ENCODE peak calls at places on chromosomes 4 and X, in ten cellular contexts. S is endothelial cell of umbilical vein, K is IMR-90, B is Peyer's patch, R is stomach, C is transverse colon, E is HCT116, X is GM12892, V is heart left ventricle, U is right lobe of liver. A is an unnamed sample.

GRCh38 chr4:16642897-16643296 is 255.5 kb downstream of the LDB2 start:
- DNase-seq in S (no peak), K (no peak), B (no peak), R (no peak), C (no peak), E (no peak), X (no peak), V (no peak), U (no peak), A (no peak)

GRCh38 chr4:110046588-110047049 is 133.9 kb downstream of the EGF start:
- DNase-seq in S (no peak), K (peak), B (no peak), R (no peak), C (no peak), E (peak), X (no peak), V (no peak), U (no peak), A (no peak)

GRCh38 chr4:75723117-75723801 is 1.1 kb upstream of the USO1 start:
- DNase-seq in S (peak), K (peak), B (no peak), R (no peak), C (no peak), E (no peak), X (no peak), V (no peak), U (no peak), A (no peak)

GRCh38 chr4:186192068-186192751 is 843 bp downstream of the CYP4V2 start:
- DNase-seq in S (peak), K (peak), B (peak), R (peak), C (peak), E (no peak), X (no peak), V (peak), U (peak), A (peak)

GRCh38 chrX:2401590-2402360 is 99.0 kb downstream of the DHRSX start:
- DNase-seq in S (no peak), K (no peak), B (no peak), R (peak), C (no peak), E (peak), X (no peak), V (peak), U (no peak), A (no peak)

GRCh38 chr4:139603576-139604387 is 47.8 kb upstream of the SETD7 start:
- DNase-seq in S (peak), K (peak), B (no peak), R (no peak), C (peak), E (peak), X (no peak), V (no peak), U (no peak), A (no peak)

GRCh38 chrX:23919706-23920320 is 12.0 kb downstream of the CXorf58 start:
- DNase-seq in S (peak), K (no peak), B (no peak), R (no peak), C (no peak), E (no peak), X (no peak), V (no peak), U (no peak), A (no peak)

GRCh38 chr4:176957353-176958118 is 164.8 kb upstream of the VEGFC start:
- DNase-seq in S (no peak), K (no peak), B (no peak), R (no peak), C (no peak), E (no peak), X (no peak), V (no peak), U (no peak), A (no peak)

GRCh38 chr4:87033902-87034301 is 99.1 kb downstream of the AFF1 start:
- DNase-seq in S (peak), K (no peak), B (no peak), R (no peak), C (no peak), E (no peak), X (no peak), V (no peak), U (no peak), A (no peak)

GRCh38 chrX:67749536-67749935 is 205.7 kb downstream of the AR start:
- DNase-seq in S (peak), K (no peak), B (no peak), R (no peak), C (no peak), E (no peak), X (no peak), V (no peak), U (no peak), A (no peak)

GRCh38 chrX:9420513-9420912 is 44.3 kb upstream of the TBL1X start:
- DNase-seq in S (no peak), K (peak), B (no peak), R (no peak), C (no peak), E (no peak), X (no peak), V (no peak), U (no peak), A (no peak)

GRCh38 chrX:153875391-153876111 is 10.4 kb downstream of the L1CAM start:
- DNase-seq in S (peak), K (no peak), B (peak), R (peak), C (peak), E (no peak), X (peak), V (no peak), U (no peak), A (no peak)

GRCh38 chrX:144006811-144007210 is 122.9 kb downstream of the UBE2NL start:
- DNase-seq in S (no peak), K (no peak), B (no peak), R (no peak), C (no peak), E (no peak), X (no peak), V (no peak), U (no peak), A (no peak)

GRCh38 chrX:40700640-40701342 is 34.6 kb downstream of the MED14 start:
- DNase-seq in S (no peak), K (no peak), B (no peak), R (no peak), C (no peak), E (no peak), X (no peak), V (no peak), U (no peak), A (no peak)

GRCh38 chrX:133792198-133792953 is 193.0 kb downstream of the GPC3 start:
- DNase-seq in S (peak), K (peak), B (peak), R (peak), C (peak), E (peak), X (peak), V (peak), U (peak), A (peak)

GRCh38 chr4:168615294-168615693 is 118.4 kb downstream of the PALLD start:
- DNase-seq in S (no peak), K (peak), B (no peak), R (no peak), C (no peak), E (no peak), X (no peak), V (no peak), U (no peak), A (no peak)

GRCh38 chr4:88027611-88028608 is 20.5 kb downstream of the PKD2 start:
- DNase-seq in S (peak), K (peak), B (no peak), R (no peak), C (no peak), E (no peak), X (no peak), V (no peak), U (no peak), A (no peak)

GRCh38 chrX:68822641-68823410 is 6.0 kb upstream of the EFNB1 start:
- DNase-seq in S (peak), K (peak), B (no peak), R (no peak), C (no peak), E (peak), X (no peak), V (peak), U (no peak), A (peak)

GRCh38 chr4:52822583-52823477 is 39.3 kb upstream of the RASL11B start:
- DNase-seq in S (no peak), K (peak), B (no peak), R (no peak), C (no peak), E (peak), X (no peak), V (no peak), U (no peak), A (no peak)

GRCh38 chr4:143251781-143252180 is 67.1 kb downstream of the USP38 start:
- DNase-seq in S (no peak), K (peak), B (no peak), R (no peak), C (no peak), E (peak), X (no peak), V (no peak), U (no peak), A (no peak)

GRCh38 chrX:54807524-54808108 is at the start of gene MAGED2:
- DNase-seq in S (peak), K (peak), B (peak), R (no peak), C (peak), E (no peak), X (no peak), V (peak), U (no peak), A (no peak)

GRCh38 chr4:105542032-105542431 is 10.4 kb upstream of the ARHGEF38 start:
- DNase-seq in S (no peak), K (no peak), B (no peak), R (no peak), C (no peak), E (no peak), X (no peak), V (no peak), U (no peak), A (no peak)

GRCh38 chr4:100574607-100575006 is 56.8 kb upstream of the EMCN start:
- DNase-seq in S (no peak), K (no peak), B (no peak), R (no peak), C (no peak), E (no peak), X (no peak), V (no peak), U (no peak), A (no peak)

GRCh38 chr4:118849867-118850812 is 14.2 kb upstream of the SEC24D start:
- DNase-seq in S (peak), K (peak), B (no peak), R (no peak), C (peak), E (no peak), X (no peak), V (no peak), U (no peak), A (no peak)

GRCh38 chr4:11507920-11508319 is 79.2 kb upstream of the HS3ST1 start:
- DNase-seq in S (peak), K (no peak), B (peak), R (peak), C (no peak), E (no peak), X (no peak), V (no peak), U (no peak), A (no peak)

GRCh38 chr4:11748169-11748872 is 319.6 kb upstream of the HS3ST1 start:
- DNase-seq in S (peak), K (peak), B (no peak), R (no peak), C (no peak), E (peak), X (no peak), V (no peak), U (no peak), A (no peak)

GRCh38 chr4:68373513-68373912 is 23.6 kb upstream of the YTHDC1 start:
- DNase-seq in S (peak), K (peak), B (peak), R (peak), C (peak), E (no peak), X (peak), V (peak), U (peak), A (peak)

GRCh38 chr4:186485621-186486062 is 69.7 kb downstream of the MTNR1A start:
- DNase-seq in S (no peak), K (peak), B (no peak), R (no peak), C (no peak), E (peak), X (no peak), V (peak), U (no peak), A (no peak)

GRCh38 chr4:24999392-25000104 is 31.2 kb downstream of the LGI2 start:
- DNase-seq in S (no peak), K (no peak), B (no peak), R (no peak), C (no peak), E (no peak), X (no peak), V (no peak), U (no peak), A (no peak)

GRCh38 chr4:121951570-121952110 is at the start of gene TRPC3:
- DNase-seq in S (peak), K (peak), B (peak), R (peak), C (peak), E (no peak), X (no peak), V (peak), U (no peak), A (no peak)

GRCh38 chr4:44725166-44725565 is 1.2 kb downstream of the GNPDA2 start:
- DNase-seq in S (no peak), K (peak), B (no peak), R (no peak), C (no peak), E (no peak), X (no peak), V (no peak), U (no peak), A (no peak)

GRCh38 chr4:107261241-107261874 is 225.2 kb upstream of the DKK2 start:
- DNase-seq in S (no peak), K (no peak), B (no peak), R (no peak), C (no peak), E (no peak), X (no peak), V (no peak), U (no peak), A (no peak)

GRCh38 chr4:169238445-169238844 is 32.3 kb downstream of the SH3RF1 start:
- DNase-seq in S (peak), K (peak), B (no peak), R (no peak), C (no peak), E (no peak), X (no peak), V (no peak), U (no peak), A (no peak)

GRCh38 chr4:69748176-69748575 is 12.2 kb downstream of the SULT1B1 start:
- DNase-seq in S (no peak), K (no peak), B (no peak), R (no peak), C (no peak), E (no peak), X (no peak), V (no peak), U (no peak), A (no peak)

GRCh38 chr4:128451270-128451905 is 163.8 kb upstream of the PGRMC2 start:
- DNase-seq in S (no peak), K (no peak), B (no peak), R (no peak), C (no peak), E (no peak), X (no peak), V (no peak), U (no peak), A (no peak)

GRCh38 chr4:111043286-111043685 is 420.4 kb upstream of the PITX2 start:
- DNase-seq in S (no peak), K (no peak), B (no peak), R (no peak), C (no peak), E (no peak), X (no peak), V (no peak), U (no peak), A (no peak)

GRCh38 chr4:109548655-109549054 is 11.4 kb upstream of the MCUB start:
- DNase-seq in S (peak), K (peak), B (no peak), R (no peak), C (no peak), E (no peak), X (no peak), V (peak), U (no peak), A (peak)

GRCh38 chrX:70755850-70756249 is 152.7 kb downstream of the TEX11 start:
- DNase-seq in S (no peak), K (no peak), B (no peak), R (no peak), C (no peak), E (no peak), X (no peak), V (no peak), U (no peak), A (no peak)

GRCh38 chrX:2452317-2452784 is 48.4 kb downstream of the DHRSX start:
- DNase-seq in S (no peak), K (no peak), B (no peak), R (no peak), C (no peak), E (peak), X (no peak), V (no peak), U (no peak), A (no peak)

GRCh38 chr4:1718095-1718850 is 2.9 kb downstream of the TMEM129 start:
- DNase-seq in S (no peak), K (no peak), B (no peak), R (peak), C (no peak), E (no peak), X (no peak), V (no peak), U (peak), A (no peak)
- TF ChIP-seq POLR2A in S (no peak), K (no peak), B (no peak), R (no peak), C (no peak), E (no peak), X (no peak), V (no peak), U (no peak), A (no peak)

DNA sequence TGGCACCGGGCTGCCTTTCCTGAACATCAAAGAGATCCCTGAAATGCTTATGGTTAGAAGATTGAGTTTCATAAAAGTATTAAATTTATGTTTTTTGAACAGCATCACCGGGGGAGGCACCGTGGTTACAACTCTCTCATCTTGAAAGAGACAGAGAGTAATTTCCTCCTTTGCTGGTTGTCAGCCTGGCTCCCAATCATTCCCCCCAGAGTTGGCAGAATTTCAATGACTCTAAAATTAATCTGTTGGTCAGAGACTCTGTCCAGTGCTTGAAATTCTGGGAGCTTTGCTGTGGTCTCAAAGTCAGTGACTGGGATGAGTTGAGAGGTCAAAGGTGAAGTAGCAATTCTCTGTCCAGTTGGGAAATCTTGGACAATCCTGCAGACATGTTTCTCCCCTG is 135.9 kb downstream of the RAB28 start:
- DNase-seq in S (no peak), K (no peak), B (no peak), R (no peak), C (no peak), E (no peak), X (no peak), V (no peak), U (no peak), A (no peak)
- TF ChIP-seq POLR2A in S (no peak), K (no peak), B (no peak), R (no peak), C (no peak), E (no peak), X (no peak), V (no peak), U (no peak), A (no peak)

GRCh38 chr4:20700007-20700761 is at the start of gene PACRGL:
- DNase-seq in S (peak), K (peak), B (peak), R (peak), C (peak), E (peak), X (peak), V (peak), U (peak), A (peak)
- TF ChIP-seq POLR2A in S (peak), K (peak), B (no peak), R (no peak), C (peak), E (peak), X (peak), V (peak), U (peak), A (peak)

DNA sequence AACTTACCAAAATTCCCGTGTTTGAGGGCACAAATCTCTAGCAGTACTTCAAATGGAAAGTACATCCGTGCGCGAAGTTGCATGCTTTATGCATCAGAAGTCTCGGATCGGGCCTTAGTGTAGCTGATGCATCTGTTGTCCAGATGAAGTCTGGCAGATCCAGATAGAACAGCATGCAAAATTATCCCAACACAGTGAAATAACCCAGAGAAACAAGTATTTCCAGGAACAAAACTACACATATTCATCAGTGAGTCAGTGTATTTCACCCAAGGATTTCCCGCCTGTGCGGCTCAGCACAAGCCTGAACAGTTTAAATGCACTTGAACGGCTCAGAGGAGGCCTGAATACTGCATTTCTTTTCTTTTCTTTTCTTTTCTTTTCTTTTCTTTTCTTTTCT is 27.4 kb upstream of the CLDN24 start:
- DNase-seq in S (no peak), K (peak), B (no peak), R (no peak), C (no peak), E (no peak), X (no peak), V (no peak), U (no peak), A (no peak)
- TF ChIP-seq POLR2A in S (no peak), K (no peak), B (no peak), R (no peak), C (no peak), E (no peak), X (no peak), V (no peak), U (no peak), A (no peak)

GRCh38 chrX:104151037-104151436 is 5.8 kb downstream of the SLC25A53 start:
- DNase-seq in S (no peak), K (no peak), B (no peak), R (no peak), C (no peak), E (no peak), X (no peak), V (no peak), U (no peak), A (no peak)

GRCh38 chrX:104156630-104157529 is at the start of gene SLC25A53:
- DNase-seq in S (peak), K (peak), B (peak), R (peak), C (peak), E (peak), X (peak), V (peak), U (peak), A (peak)
- TF ChIP-seq POLR2A in S (no peak), K (peak), B (peak), R (no peak), C (peak), E (no peak), X (peak), V (peak), U (peak), A (no peak)